ENCODE peak calls at places on chromosomes 5 and 9, in five cellular contexts. P is GM12878, R is HCT116, M is SK-N-SH, D is K562. T is an unnamed sample.

GRCh38 chr9:125906893-125907292 is 159.7 kb downstream of the PBX3 start:
- DNase-seq in R (no peak), P (no peak), D (no peak), M (no peak), T (no peak)

GRCh38 chr5:163794993-163795392 is 289.6 kb downstream of the MAT2B start:
- DNase-seq in D (no peak), P (no peak), M (no peak), R (no peak), T (no peak)

GRCh38 chr5:57950616-57951228 is 468.1 kb upstream of the ACTBL2 start:
- DNase-seq in D (no peak), M (no peak), R (no peak), P (no peak), T (no peak)

GRCh38 chr9:114303571-114303970 is 19.3 kb upstream of the ORM1 start:
- DNase-seq in D (no peak), M (no peak), R (no peak), P (no peak), T (no peak)

GRCh38 chr9:94593459-94594345 is at the start of gene FBP2:
- DNase-seq in P (no peak), M (no peak), R (no peak), D (no peak), T (no peak)

GRCh38 chr5:77305921-77306320 is 95.4 kb downstream of the PDE8B start:
- DNase-seq in P (no peak), R (no peak), M (no peak), D (no peak), T (no peak)

GRCh38 chr9:99296375-99296951 is 74.4 kb downstream of the SEC61B start:
- DNase-seq in P (no peak), D (peak), R (no peak), M (peak), T (no peak)

GRCh38 chr9:134123764-134124128 is 12.1 kb upstream of the WDR5 start:
- DNase-seq in D (no peak), M (no peak), P (no peak), R (no peak), T (no peak)

GRCh38 chr9:131008909-131009618 is at the start of gene LAMC3:
- DNase-seq in R (no peak), P (no peak), D (peak), M (peak), T (peak)

GRCh38 chr9:68492801-68493200 is 47.9 kb downstream of the TMEM252 start:
- DNase-seq in D (no peak), M (no peak), P (no peak), R (no peak), T (no peak)

GRCh38 chr5:78734094-78734845 is 85.7 kb upstream of the LHFPL2 start:
- DNase-seq in D (no peak), M (no peak), P (no peak), R (no peak), T (no peak)

GRCh38 chr5:181189363-181189961 is 15.5 kb downstream of the TRIM7 start:
- DNase-seq in D (no peak), R (no peak), P (no peak), M (no peak), T (no peak)

GRCh38 chr5:132591140-132591539 is 34.4 kb downstream of the RAD50 start:
- DNase-seq in P (no peak), R (peak), D (no peak), M (peak), T (peak)

DNA sequence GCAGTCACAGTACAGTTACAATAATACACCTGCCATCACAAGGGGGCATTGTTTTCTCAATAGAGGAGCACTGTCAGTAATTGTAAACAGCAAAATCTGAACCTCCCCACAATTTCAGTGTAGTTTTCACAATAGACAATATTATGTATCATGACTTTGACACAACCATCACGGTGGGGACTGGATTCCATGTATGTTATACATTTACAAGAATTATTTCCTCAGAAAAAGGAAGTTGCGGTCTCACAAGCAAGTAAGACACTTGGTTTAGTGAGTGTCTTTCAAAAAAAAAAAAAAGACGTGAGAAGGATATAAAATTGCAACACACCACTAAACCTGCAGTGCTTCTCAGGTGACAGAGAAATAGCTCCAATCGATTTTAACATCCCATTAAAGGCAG is 586.2 kb downstream of the PTPRD start:
- DNase-seq in M (no peak), P (no peak), D (no peak), R (no peak), T (no peak)
- TF ChIP-seq JUND in M (no peak), P (no peak), D (no peak), R (no peak), T (no peak)

DNA sequence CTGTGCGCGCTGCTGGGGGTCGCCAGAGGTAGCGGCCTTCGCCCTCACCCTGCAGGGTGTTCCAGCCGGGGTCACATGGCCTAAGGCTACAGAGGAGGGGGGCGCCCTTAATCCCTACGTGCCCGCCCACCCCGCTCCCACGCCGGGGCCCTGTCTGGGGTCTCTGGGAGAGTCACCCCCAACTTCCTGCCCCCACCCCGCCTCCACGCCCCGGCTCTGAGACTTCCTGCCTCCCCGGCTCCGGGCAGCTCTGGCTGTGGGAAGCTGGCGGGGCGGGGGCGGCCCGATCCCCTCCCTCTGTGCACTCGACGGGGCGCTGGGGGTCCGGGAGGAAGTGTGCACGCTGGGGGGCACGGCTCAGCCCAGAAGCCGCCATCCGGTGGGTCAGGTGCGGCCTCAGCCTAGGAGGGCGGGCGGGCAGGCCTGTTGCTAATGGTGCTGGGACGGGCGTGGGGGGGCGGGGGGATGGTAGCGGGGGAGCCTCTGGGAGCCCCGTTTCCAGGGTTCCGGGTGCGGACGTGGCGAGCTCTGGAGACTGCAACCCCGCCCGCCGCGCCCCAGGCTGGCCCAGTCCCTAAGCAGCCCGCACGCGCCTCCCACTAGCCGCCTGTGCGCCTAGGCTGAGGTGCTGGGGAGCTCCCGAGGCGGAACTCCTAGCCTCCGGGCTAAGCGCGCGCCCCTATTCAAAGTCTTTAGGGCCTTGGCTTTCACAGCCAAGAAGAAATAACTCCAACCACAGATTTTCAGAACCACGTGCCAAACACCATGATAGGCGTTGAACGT is 61.6 kb downstream of the CXXC5 start:
- DNase-seq in D (peak), P (no peak), R (no peak), M (peak), T (no peak)
- TF ChIP-seq JUND in D (no peak), P (no peak), R (no peak), M (no peak), T (no peak)

GRCh38 chr5:143752165-143752564 is 59.8 kb upstream of the HMHB1 start:
- DNase-seq in P (no peak), M (no peak), D (no peak), R (no peak), T (no peak)

GRCh38 chr5:143751342-143751741 is 60.6 kb upstream of the HMHB1 start:
- DNase-seq in P (no peak), D (no peak), M (no peak), R (no peak), T (no peak)

DNA sequence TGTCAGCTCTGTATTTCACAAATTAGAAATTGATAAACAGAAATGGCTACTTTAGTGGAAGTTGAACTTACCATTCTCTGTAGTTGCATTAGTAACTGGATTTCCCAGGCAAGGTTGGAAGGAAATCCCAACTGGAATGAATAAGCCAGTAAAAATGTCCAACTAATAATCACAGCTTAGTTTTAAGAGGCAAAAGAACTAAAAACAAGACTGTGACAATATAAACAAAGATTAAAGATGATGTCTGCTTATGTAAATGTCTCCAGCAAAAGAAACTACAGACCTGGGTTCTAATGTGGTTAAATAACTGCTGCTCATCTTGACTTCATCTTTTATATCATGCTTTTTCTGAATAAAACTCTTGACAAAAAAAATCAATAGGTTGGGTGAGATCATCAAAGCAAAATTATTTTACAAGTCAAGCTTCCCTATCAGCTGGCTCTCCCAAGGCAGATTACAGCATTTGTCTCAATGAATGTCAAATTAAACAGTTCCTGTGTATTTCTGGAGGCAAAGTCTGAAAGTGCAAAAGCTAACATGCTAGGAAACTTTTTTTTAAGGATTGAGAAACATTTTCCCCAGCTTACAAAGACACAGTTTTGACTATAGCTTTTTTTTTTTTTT is 62.3 kb upstream of the HMHB1 start:
- DNase-seq in P (no peak), M (no peak), R (no peak), D (no peak), T (no peak)
- TF ChIP-seq JUND in P (no peak), M (no peak), R (no peak), D (no peak), T (no peak)

GRCh38 chr9:89844535-89844934 is 239.7 kb downstream of the GADD45G start:
- DNase-seq in D (no peak), M (no peak), P (no peak), R (no peak), T (peak)
- TF ChIP-seq JUND in D (no peak), M (no peak), P (no peak), R (no peak), T (no peak)

GRCh38 chr5:124285071-124285470 is 461.4 kb downstream of the ZNF608 start:
- DNase-seq in D (no peak), R (no peak), P (no peak), M (no peak), T (no peak)
- TF ChIP-seq JUND in D (no peak), R (no peak), P (no peak), M (no peak), T (no peak)

GRCh38 chr5:159507661-159508060 is 177.4 kb upstream of the IL12B start:
- DNase-seq in R (no peak), M (no peak), D (no peak), P (no peak), T (no peak)

GRCh38 chr5:159507055-159507454 is 176.8 kb upstream of the IL12B start:
- DNase-seq in D (no peak), M (no peak), P (no peak), R (no peak), T (no peak)

GRCh38 chr5:159503236-159503635 is 172.9 kb upstream of the IL12B start:
- DNase-seq in D (no peak), M (no peak), P (no peak), R (no peak), T (no peak)

GRCh38 chr5:159504106-159504856 is 174.0 kb upstream of the IL12B start:
- DNase-seq in D (no peak), P (no peak), M (no peak), R (no peak), T (no peak)

DNA sequence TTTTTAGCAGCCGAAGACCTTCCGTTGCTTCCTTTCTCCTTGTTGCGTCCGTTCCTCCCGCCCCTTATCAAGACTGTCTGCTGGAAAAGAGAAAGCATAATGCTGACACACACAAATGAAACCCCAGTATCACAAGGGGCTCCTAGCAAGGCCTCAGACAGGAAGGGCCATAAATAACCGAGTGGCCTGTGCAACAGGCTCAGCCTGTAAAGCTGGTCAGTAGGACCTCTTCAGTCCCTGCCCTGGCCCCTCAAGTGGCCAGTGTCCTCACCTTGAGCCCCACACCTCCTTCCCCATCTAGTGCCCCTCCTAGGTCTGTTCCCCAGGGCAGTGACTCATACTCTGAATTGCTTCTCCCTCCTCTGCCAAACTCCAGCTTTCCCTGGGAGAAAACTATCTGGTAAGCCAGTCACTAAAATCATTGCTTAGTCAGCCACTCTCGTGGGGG is 174.6 kb upstream of the IL12B start:
- DNase-seq in R (no peak), D (no peak), M (no peak), P (no peak), T (peak)
- TF ChIP-seq JUND in R (no peak), D (peak), M (peak), P (no peak), T (no peak)

T was measured in T47D.